ENCODE peak calls at places on chromosomes 5 and 9, in seven cellular contexts. One of them, this sample, is unnamed.

GRCh38 chr5:174295736-174296481 is 250.4 kb downstream of the NSG2 start:
- DNase-seq in H9: peak
- DNase-seq in IMR-90: no peak
- DNase-seq in mesenchymal stem cell: no peak
- DNase-seq in neuronal stem cell: no peak
- DNase-seq in trophoblast cell: no peak
- DNase-seq in H1: peak
- DNase-seq in this sample: no peak

GRCh38 chr5:134430001-134430569 is 18.4 kb upstream of the CDKN2AIPNL start:
- DNase-seq in H9: peak
- DNase-seq in IMR-90: no peak
- DNase-seq in mesenchymal stem cell: no peak
- DNase-seq in neuronal stem cell: no peak
- DNase-seq in trophoblast cell: no peak
- DNase-seq in H1: no peak
- DNase-seq in this sample: peak

GRCh38 chr9:4983541-4984165 is 1.4 kb upstream of the JAK2 start:
- DNase-seq in H9: no peak
- DNase-seq in IMR-90: no peak
- DNase-seq in mesenchymal stem cell: peak
- DNase-seq in neuronal stem cell: no peak
- DNase-seq in trophoblast cell: peak
- DNase-seq in H1: no peak
- DNase-seq in this sample: peak

GRCh38 chr9:95783426-95783975 is 92.0 kb upstream of the ERCC6L2 start:
- DNase-seq in H9: no peak
- DNase-seq in IMR-90: peak
- DNase-seq in mesenchymal stem cell: peak
- DNase-seq in neuronal stem cell: no peak
- DNase-seq in trophoblast cell: no peak
- DNase-seq in H1: peak
- DNase-seq in this sample: peak

GRCh38 chr5:157189223-157189622 is 8.6 kb downstream of the ITK start:
- DNase-seq in H9: no peak
- DNase-seq in IMR-90: no peak
- DNase-seq in mesenchymal stem cell: no peak
- DNase-seq in neuronal stem cell: no peak
- DNase-seq in trophoblast cell: no peak
- DNase-seq in H1: no peak
- DNase-seq in this sample: no peak

GRCh38 chr5:37721447-37721871 is 118.4 kb downstream of the GDNF start:
- DNase-seq in H9: no peak
- DNase-seq in IMR-90: peak
- DNase-seq in mesenchymal stem cell: peak
- DNase-seq in neuronal stem cell: no peak
- DNase-seq in trophoblast cell: no peak
- DNase-seq in H1: no peak
- DNase-seq in this sample: no peak

GRCh38 chr9:114779352-114779845 is 26.4 kb downstream of the TNFSF15 start:
- DNase-seq in H9: no peak
- DNase-seq in IMR-90: no peak
- DNase-seq in mesenchymal stem cell: no peak
- DNase-seq in neuronal stem cell: no peak
- DNase-seq in trophoblast cell: no peak
- DNase-seq in H1: no peak
- DNase-seq in this sample: no peak

GRCh38 chr5:36418172-36418979 is 116.7 kb upstream of the RANBP3L start:
- DNase-seq in H9: no peak
- DNase-seq in IMR-90: no peak
- DNase-seq in mesenchymal stem cell: no peak
- DNase-seq in neuronal stem cell: no peak
- DNase-seq in trophoblast cell: peak
- DNase-seq in H1: no peak
- DNase-seq in this sample: no peak

GRCh38 chr5:1793301-1793740 is 6.3 kb downstream of the MRPL36 start:
- DNase-seq in H9: no peak
- DNase-seq in IMR-90: peak
- DNase-seq in mesenchymal stem cell: peak
- DNase-seq in neuronal stem cell: no peak
- DNase-seq in trophoblast cell: no peak
- DNase-seq in H1: no peak
- DNase-seq in this sample: no peak

GRCh38 chr9:109977521-109977920 is 197.5 kb downstream of the PALM2AKAP2 start:
- DNase-seq in H9: no peak
- DNase-seq in IMR-90: no peak
- DNase-seq in mesenchymal stem cell: no peak
- DNase-seq in neuronal stem cell: no peak
- DNase-seq in trophoblast cell: no peak
- DNase-seq in H1: no peak
- DNase-seq in this sample: no peak

GRCh38 chr5:35436441-35437057 is 181.1 kb upstream of the SPEF2 start:
- DNase-seq in H9: no peak
- DNase-seq in IMR-90: peak
- DNase-seq in mesenchymal stem cell: peak
- DNase-seq in neuronal stem cell: peak
- DNase-seq in trophoblast cell: no peak
- DNase-seq in H1: no peak
- DNase-seq in this sample: peak

GRCh38 chr5:149414405-149415244 is 35.5 kb upstream of the IL17B start:
- DNase-seq in H9: no peak
- DNase-seq in IMR-90: peak
- DNase-seq in mesenchymal stem cell: peak
- DNase-seq in neuronal stem cell: no peak
- DNase-seq in trophoblast cell: no peak
- DNase-seq in H1: no peak
- DNase-seq in this sample: peak

GRCh38 chr9:105119166-105119565 is 125.3 kb upstream of the SLC44A1 start:
- DNase-seq in H9: no peak
- DNase-seq in IMR-90: no peak
- DNase-seq in mesenchymal stem cell: no peak
- DNase-seq in neuronal stem cell: no peak
- DNase-seq in trophoblast cell: no peak
- DNase-seq in H1: no peak
- DNase-seq in this sample: no peak

GRCh38 chr5:157955541-157956172 is 96.7 kb upstream of the CLINT1 start:
- DNase-seq in H9: no peak
- DNase-seq in IMR-90: no peak
- DNase-seq in mesenchymal stem cell: no peak
- DNase-seq in neuronal stem cell: no peak
- DNase-seq in trophoblast cell: no peak
- DNase-seq in H1: no peak
- DNase-seq in this sample: no peak

GRCh38 chr5:61505281-61505680 is 173.2 kb downstream of the ZSWIM6 start:
- DNase-seq in H9: no peak
- DNase-seq in IMR-90: no peak
- DNase-seq in mesenchymal stem cell: no peak
- DNase-seq in neuronal stem cell: no peak
- DNase-seq in trophoblast cell: no peak
- DNase-seq in H1: no peak
- DNase-seq in this sample: no peak

GRCh38 chr9:127531676-127532075 is 80.4 kb downstream of the LRSAM1 start:
- DNase-seq in H9: no peak
- DNase-seq in IMR-90: no peak
- DNase-seq in mesenchymal stem cell: no peak
- DNase-seq in neuronal stem cell: no peak
- DNase-seq in trophoblast cell: no peak
- DNase-seq in H1: no peak
- DNase-seq in this sample: peak

GRCh38 chr9:82144803-82145202 is 156.2 kb downstream of the SPATA31D1 start:
- DNase-seq in H9: no peak
- DNase-seq in IMR-90: no peak
- DNase-seq in mesenchymal stem cell: no peak
- DNase-seq in neuronal stem cell: no peak
- DNase-seq in trophoblast cell: no peak
- DNase-seq in H1: no peak
- DNase-seq in this sample: no peak

GRCh38 chr9:107816187-107817021 is 326.8 kb upstream of the KLF4 start:
- DNase-seq in H9: no peak
- DNase-seq in IMR-90: no peak
- DNase-seq in mesenchymal stem cell: no peak
- DNase-seq in neuronal stem cell: no peak
- DNase-seq in trophoblast cell: no peak
- DNase-seq in H1: no peak
- DNase-seq in this sample: no peak

GRCh38 chr5:139837711-139838380 is 42.2 kb downstream of the PSD2 start:
- DNase-seq in H9: no peak
- DNase-seq in IMR-90: no peak
- DNase-seq in mesenchymal stem cell: no peak
- DNase-seq in neuronal stem cell: no peak
- DNase-seq in trophoblast cell: no peak
- DNase-seq in H1: no peak
- DNase-seq in this sample: no peak

GRCh38 chr5:116614603-116614920 is 39.9 kb upstream of the SEMA6A start:
- DNase-seq in H9: no peak
- DNase-seq in IMR-90: no peak
- DNase-seq in mesenchymal stem cell: no peak
- DNase-seq in neuronal stem cell: no peak
- DNase-seq in trophoblast cell: no peak
- DNase-seq in H1: no peak
- DNase-seq in this sample: no peak

GRCh38 chr5:110225949-110226348 is 500.5 kb downstream of the TMEM232 start:
- DNase-seq in H9: no peak
- DNase-seq in IMR-90: no peak
- DNase-seq in mesenchymal stem cell: no peak
- DNase-seq in neuronal stem cell: no peak
- DNase-seq in trophoblast cell: no peak
- DNase-seq in H1: no peak
- DNase-seq in this sample: no peak

GRCh38 chr5:103119067-103119764 is 722 bp downstream of the GIN1 start:
- DNase-seq in H9: no peak
- DNase-seq in IMR-90: peak
- DNase-seq in mesenchymal stem cell: no peak
- DNase-seq in neuronal stem cell: peak
- DNase-seq in trophoblast cell: no peak
- DNase-seq in H1: no peak
- DNase-seq in this sample: peak

GRCh38 chr5:52799358-52799982 is 11.8 kb downstream of the ITGA1 start:
- DNase-seq in H9: peak
- DNase-seq in IMR-90: peak
- DNase-seq in mesenchymal stem cell: peak
- DNase-seq in neuronal stem cell: peak
- DNase-seq in trophoblast cell: peak
- DNase-seq in H1: no peak
- DNase-seq in this sample: peak

GRCh38 chr5:95358320-95358719 is 32.8 kb upstream of the FAM81B start:
- DNase-seq in H9: no peak
- DNase-seq in IMR-90: no peak
- DNase-seq in mesenchymal stem cell: no peak
- DNase-seq in neuronal stem cell: no peak
- DNase-seq in trophoblast cell: no peak
- DNase-seq in H1: no peak
- DNase-seq in this sample: no peak

GRCh38 chr5:171712616-171713015 is 73.0 kb upstream of the SMIM23 start:
- DNase-seq in H9: no peak
- DNase-seq in IMR-90: no peak
- DNase-seq in mesenchymal stem cell: no peak
- DNase-seq in neuronal stem cell: no peak
- DNase-seq in trophoblast cell: no peak
- DNase-seq in H1: no peak
- DNase-seq in this sample: no peak

GRCh38 chr5:37197340-37198050 is 51.7 kb downstream of the CPLANE1 start:
- DNase-seq in H9: no peak
- DNase-seq in IMR-90: peak
- DNase-seq in mesenchymal stem cell: peak
- DNase-seq in neuronal stem cell: no peak
- DNase-seq in trophoblast cell: no peak
- DNase-seq in H1: no peak
- DNase-seq in this sample: peak

GRCh38 chr5:150234606-150235547 is 45.0 kb downstream of the SLC6A7 start:
- DNase-seq in H9: no peak
- DNase-seq in IMR-90: no peak
- DNase-seq in mesenchymal stem cell: no peak
- DNase-seq in neuronal stem cell: no peak
- DNase-seq in trophoblast cell: no peak
- DNase-seq in H1: no peak
- DNase-seq in this sample: no peak

GRCh38 chr5:68033029-68033428 is 182.5 kb upstream of the PIK3R1 start:
- DNase-seq in H9: no peak
- DNase-seq in IMR-90: no peak
- DNase-seq in mesenchymal stem cell: no peak
- DNase-seq in neuronal stem cell: no peak
- DNase-seq in trophoblast cell: no peak
- DNase-seq in H1: no peak
- DNase-seq in this sample: no peak

GRCh38 chr9:138098116-138098907 is 220.7 kb downstream of the CACNA1B start:
- DNase-seq in H9: peak
- DNase-seq in IMR-90: no peak
- DNase-seq in mesenchymal stem cell: no peak
- DNase-seq in neuronal stem cell: no peak
- DNase-seq in trophoblast cell: no peak
- DNase-seq in H1: no peak
- DNase-seq in this sample: no peak
- H3K23ac ChIP-seq in H9: no peak
- H3K23ac ChIP-seq in IMR-90: no peak
- H3K23ac ChIP-seq in mesenchymal stem cell: no peak
- H3K23ac ChIP-seq in neuronal stem cell: peak
- H3K23ac ChIP-seq in trophoblast cell: no peak
- H3K23ac ChIP-seq in H1: no peak
- H3K23ac ChIP-seq in this sample: no peak

GRCh38 chr9:88187631-88188030 is 49.4 kb upstream of the SPATA31C2 start:
- DNase-seq in H9: no peak
- DNase-seq in IMR-90: peak
- DNase-seq in mesenchymal stem cell: no peak
- DNase-seq in neuronal stem cell: no peak
- DNase-seq in trophoblast cell: no peak
- DNase-seq in H1: no peak
- DNase-seq in this sample: no peak
- H4K8ac ChIP-seq in H9: no peak
- H4K8ac ChIP-seq in IMR-90: no peak
- H4K8ac ChIP-seq in mesenchymal stem cell: no peak
- H4K8ac ChIP-seq in neuronal stem cell: no peak
- H4K8ac ChIP-seq in trophoblast cell: no peak
- H4K8ac ChIP-seq in H1: no peak
- H4K8ac ChIP-seq in this sample: no peak

GRCh38 chr5:152124413-152125082 is 199.9 kb upstream of the GLRA1 start:
- DNase-seq in H9: peak
- DNase-seq in IMR-90: no peak
- DNase-seq in mesenchymal stem cell: no peak
- DNase-seq in neuronal stem cell: peak
- DNase-seq in trophoblast cell: no peak
- DNase-seq in H1: no peak
- DNase-seq in this sample: peak

DNA sequence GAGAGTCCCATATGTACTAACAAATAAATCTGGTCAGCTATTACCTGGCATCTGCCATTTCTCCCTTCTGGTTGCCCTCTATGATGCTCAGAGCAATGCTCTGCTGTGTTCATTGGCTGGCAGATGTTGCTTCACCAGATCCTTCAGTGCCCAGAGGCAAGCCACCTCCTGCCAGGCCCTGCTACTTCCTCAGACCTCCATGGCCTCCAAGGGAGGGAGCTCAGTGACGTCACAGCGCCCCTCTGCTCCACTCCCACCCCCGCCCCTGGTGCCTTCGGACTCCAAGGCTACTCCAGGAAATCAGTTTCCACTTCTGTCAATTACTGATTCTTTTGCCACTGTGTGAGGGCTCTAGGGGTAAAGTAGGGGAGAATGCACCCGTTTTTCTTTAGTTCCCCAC is 201.2 kb upstream of the GLRA1 start:
- DNase-seq in H9: no peak
- DNase-seq in IMR-90: no peak
- DNase-seq in mesenchymal stem cell: no peak
- DNase-seq in neuronal stem cell: no peak
- DNase-seq in trophoblast cell: no peak
- DNase-seq in H1: no peak
- DNase-seq in this sample: no peak
- H3K4ac ChIP-seq in H9: no peak
- H3K4ac ChIP-seq in IMR-90: no peak
- H3K4ac ChIP-seq in mesenchymal stem cell: no peak
- H3K4ac ChIP-seq in neuronal stem cell: no peak
- H3K4ac ChIP-seq in trophoblast cell: no peak
- H3K4ac ChIP-seq in H1: no peak
- H3K4ac ChIP-seq in this sample: no peak

GRCh38 chr9:134844821-134845220 is 35.8 kb upstream of the FCN2 start:
- DNase-seq in H9: no peak
- DNase-seq in IMR-90: no peak
- DNase-seq in mesenchymal stem cell: no peak
- DNase-seq in neuronal stem cell: no peak
- DNase-seq in trophoblast cell: no peak
- DNase-seq in H1: no peak
- DNase-seq in this sample: no peak
- H3K23ac ChIP-seq in H9: no peak
- H3K23ac ChIP-seq in IMR-90: no peak
- H3K23ac ChIP-seq in mesenchymal stem cell: no peak
- H3K23ac ChIP-seq in neuronal stem cell: peak
- H3K23ac ChIP-seq in trophoblast cell: no peak
- H3K23ac ChIP-seq in H1: no peak
- H3K23ac ChIP-seq in this sample: no peak